ENCODE peak calls at places on chromosomes 11 and 22, in six cellular contexts. B, I, R, E, T and V are unnamed samples.

GRCh38 chr11:9265211-9266131 is at the start of gene DENND5A:
- DNase-seq in R (peak; percentile 96), I (peak; percentile 88), E (peak; percentile 88), T (peak; percentile 86), B (peak; percentile 20), V (no peak)

GRCh38 chr11:73396985-73397384 is 20.8 kb downstream of the RELT start:
- DNase-seq in I (no peak), T (no peak), R (no peak), B (no peak), E (no peak), V (no peak)

GRCh38 chr11:9901931-9902330 is 238.1 kb downstream of the SWAP70 start:
- DNase-seq in T (no peak), B (no peak), I (no peak), R (no peak), E (no peak), V (no peak)

GRCh38 chr11:61294717-61295595 is at the start of gene VWCE:
- DNase-seq in R (peak; percentile 89), E (peak; percentile 47), T (peak; percentile 80), B (no peak), I (peak; percentile 61), V (no peak)

GRCh38 chr11:104332110-104332509 is 168.2 kb upstream of the PDGFD start:
- DNase-seq in R (peak; percentile 74), I (no peak), E (no peak), B (no peak), T (peak; percentile 53), V (no peak)

GRCh38 chr22:41906822-41907221 is 8.1 kb downstream of the SHISA8 start:
- DNase-seq in B (no peak), E (no peak), T (no peak), R (no peak), I (no peak), V (no peak)

GRCh38 chr22:38030311-38031133 is 26.7 kb upstream of the PICK1 start:
- DNase-seq in T (no peak), B (no peak), I (no peak), R (peak; percentile 54), E (no peak), V (no peak)

GRCh38 chr11:20672575-20672974 is 3.2 kb downstream of the NELL1 start:
- DNase-seq in B (no peak), I (no peak), E (no peak), T (no peak), R (peak; percentile 41), V (no peak)

GRCh38 chr11:3723014-3723708 is 52.0 kb upstream of the CHRNA10 start:
- DNase-seq in B (peak; percentile 97), E (no peak), R (no peak), I (no peak), T (no peak), V (no peak)

GRCh38 chr11:44774131-44774530 is 47.4 kb downstream of the TSPAN18 start:
- DNase-seq in T (peak; percentile 36), E (peak; percentile 85), I (no peak), R (no peak), B (no peak), V (no peak)

GRCh38 chr11:56783448-56784041 is 35.0 kb upstream of the OR9G4 start:
- DNase-seq in B (peak; percentile 19), I (no peak), R (peak; percentile 90), E (no peak), T (peak; percentile 12), V (peak; percentile 12)

GRCh38 chr11:59771605-59772004 is 16.4 kb downstream of the STX3 start:
- DNase-seq in T (no peak), R (no peak), E (no peak), I (no peak), B (no peak), V (no peak)

GRCh38 chr22:30830907-30831306 is 136.2 kb downstream of the OSBP2 start:
- DNase-seq in R (no peak), E (no peak), T (no peak), B (peak; percentile 42), I (no peak), V (peak; percentile 29)

GRCh38 chr11:46686886-46687810 is 13.3 kb downstream of the ARHGAP1 start:
- DNase-seq in I (no peak), B (peak; percentile 38), T (no peak), R (no peak), E (no peak), V (no peak)

GRCh38 chr11:9716275-9717039 is 52.6 kb downstream of the SWAP70 start:
- DNase-seq in T (no peak), B (no peak), E (no peak), I (no peak), R (no peak), V (no peak)

GRCh38 chr22:37968452-37969251 is 15.2 kb downstream of the POLR2F start:
- DNase-seq in T (no peak), I (peak; percentile 74), R (no peak), E (no peak), B (no peak), V (no peak)

GRCh38 chr11:68546555-68546954 is 86.0 kb downstream of the PPP6R3 start:
- DNase-seq in R (no peak), B (no peak), E (no peak), T (no peak), I (no peak), V (no peak)

GRCh38 chr11:2531277-2531986 is 86.6 kb downstream of the KCNQ1 start:
- DNase-seq in B (peak; percentile 14), I (peak; percentile 82), R (peak; percentile 83), E (peak; percentile 81), T (peak; percentile 93), V (no peak)

GRCh38 chr22:35452810-35453743 is 53.1 kb downstream of the MCM5 start:
- DNase-seq in R (no peak), B (no peak), I (no peak), E (no peak), T (no peak), V (no peak)

GRCh38 chr11:61198391-61198790 is 4.9 kb upstream of the PGA3 start:
- DNase-seq in R (no peak), B (no peak), E (no peak), T (no peak), I (no peak), V (no peak)

GRCh38 chr11:77728203-77728786 is 90.7 kb upstream of the CLNS1A start:
- DNase-seq in B (no peak), R (no peak), I (no peak), T (no peak), E (no peak), V (no peak)

GRCh38 chr11:37320921-37321320 is 722.9 kb upstream of the RAG2 start:
- DNase-seq in I (no peak), T (no peak), B (no peak), R (no peak), E (no peak), V (peak; percentile 23)
- TF ChIP-seq CTCF in I (no peak), T (no peak), B (no peak), R (no peak), E (no peak), V (no peak)

GRCh38 chr11:95788921-95789505 is 569 bp downstream of the FAM76B start:
- DNase-seq in R (peak; percentile 80), E (no peak), I (no peak), T (peak; percentile 59), B (peak; percentile 29), V (no peak)
- TF ChIP-seq CTCF in R (peak; percentile 53), E (peak; percentile 8), I (no peak), T (peak; percentile 37), B (peak; percentile 28), V (peak; percentile 37)

GRCh38 chr11:64341851-64342791 is 2.1 kb downstream of the CCDC88B start:
- DNase-seq in I (peak; percentile 64), R (peak; percentile 93), B (peak; percentile 27), E (peak; percentile 91), T (peak; percentile 91), V (peak; percentile 61)

GRCh38 chr11:64342869-64343739 is 3.1 kb downstream of the CCDC88B start:
- DNase-seq in E (no peak), B (no peak), I (no peak), R (no peak), T (no peak), V (no peak)

GRCh38 chr11:64344721-64345120 is 4.7 kb downstream of the CCDC88B start:
- DNase-seq in T (no peak), R (no peak), B (no peak), I (no peak), E (no peak), V (no peak)

GRCh38 chr11:64344160-64344559 is 4.2 kb downstream of the CCDC88B start:
- DNase-seq in E (no peak), I (no peak), R (no peak), T (no peak), B (no peak), V (no peak)

DNA sequence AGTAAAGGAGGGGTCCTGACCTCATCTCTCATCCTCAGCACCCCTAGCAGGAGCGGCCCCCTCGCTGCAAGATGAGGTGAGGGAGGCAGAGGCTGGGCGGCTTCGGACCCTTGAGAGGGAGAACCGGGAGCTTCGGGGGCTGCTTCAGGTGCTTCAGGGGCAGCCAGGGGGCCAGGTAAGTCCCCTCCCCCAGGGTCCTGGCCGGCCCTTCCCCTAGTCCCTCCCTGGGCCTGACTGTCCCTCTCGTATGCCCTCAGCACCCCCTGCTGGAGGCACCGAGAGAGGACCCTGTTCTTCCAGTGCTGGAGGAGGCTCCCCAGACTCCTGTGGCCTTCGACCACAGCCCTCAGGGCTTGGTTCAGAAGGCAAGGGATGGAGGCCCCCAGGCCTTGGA is 3.7 kb downstream of the CCDC88B start:
- DNase-seq in R (peak; percentile 37), E (no peak), B (no peak), I (no peak), T (no peak), V (no peak)
- TF ChIP-seq CTCF in R (peak; percentile 35), E (peak; percentile 53), B (peak; percentile 16), I (no peak), T (no peak), V (peak; percentile 54)

DNA sequence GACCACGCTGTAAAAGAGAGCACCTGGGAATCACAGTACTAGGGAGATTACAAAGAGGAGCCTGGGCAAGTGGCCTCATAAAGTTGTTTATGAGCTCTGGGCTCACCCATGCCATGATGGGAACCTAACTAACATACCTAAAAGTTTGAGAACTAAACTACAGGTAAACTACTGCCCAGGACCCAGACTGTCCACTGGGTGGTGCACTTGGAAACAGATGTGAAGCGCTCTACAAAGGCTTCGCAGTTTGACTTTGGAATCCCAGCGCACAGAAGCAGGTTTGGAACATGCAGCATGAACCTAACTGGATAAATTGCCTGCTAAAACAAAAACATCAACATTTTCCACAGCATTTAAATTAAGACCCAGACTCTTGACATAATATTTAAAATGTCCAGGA is 418.6 kb downstream of the FAM181B start:
- DNase-seq in R (peak; percentile 70), E (no peak), T (peak; percentile 46), B (no peak), I (no peak), V (no peak)
- TF ChIP-seq CTCF in R (peak; percentile 80), E (no peak), T (peak; percentile 48), B (no peak), I (no peak), V (peak; percentile 62)

GRCh38 chr11:83115551-83115950 is 41.4 kb upstream of the PCF11 start:
- DNase-seq in B (no peak), E (no peak), I (no peak), R (peak; percentile 8), T (no peak), V (no peak)
- TF ChIP-seq CTCF in B (no peak), E (no peak), I (no peak), R (no peak), T (no peak), V (no peak)